ENCODE peak calls at places on chromosome 7, in five cellular contexts. V is neural progenitor cell; I is endothelial cell of umbilical vein; H is CD8-positive, alpha-beta memory T cell; C is sigmoid colon. J is an unnamed sample.

GRCh38 chr7:821688-822087 is 10.6 kb upstream of the SUN1 start:
- DNase-seq in V (no peak), I (no peak), H (no peak), C (peak; percentile 69), J (no peak)

GRCh38 chr7:96093435-96093834 is 228.5 kb downstream of the SLC25A13 start:
- DNase-seq in V (no peak), I (peak; percentile 78), H (no peak), C (no peak), J (peak; percentile 32)

GRCh38 chr7:64889686-64890162 is 13.3 kb upstream of the ZNF273 start:
- DNase-seq in V (no peak), I (no peak), H (no peak), C (no peak), J (no peak)

GRCh38 chr7:151313857-151314256 is 27.8 kb upstream of the NUB1 start:
- DNase-seq in V (no peak), I (no peak), H (no peak), C (peak; percentile 72), J (peak; percentile 88)

GRCh38 chr7:111678986-111679385 is 116.7 kb upstream of the IMMP2L start:
- DNase-seq in V (no peak), I (no peak), H (no peak), C (no peak), J (no peak)

GRCh38 chr7:25171071-25171470 is 46.0 kb upstream of the CYCS start:
- DNase-seq in V (no peak), I (no peak), H (no peak), C (no peak), J (peak; percentile 47)

GRCh38 chr7:106418526-106418925 is 133.7 kb upstream of the NAMPT start:
- DNase-seq in V (no peak), I (no peak), H (no peak), C (no peak), J (no peak)

GRCh38 chr7:154928136-154929005 is 74.6 kb downstream of the PAXIP1 start:
- DNase-seq in V (no peak), I (peak; percentile 99), H (peak; percentile 11), C (no peak), J (peak; percentile 51)

GRCh38 chr7:151897201-151897711 is 20.3 kb upstream of the PRKAG2 start:
- DNase-seq in V (peak; percentile 66), I (no peak), H (no peak), C (peak; percentile 53), J (no peak)

DNA sequence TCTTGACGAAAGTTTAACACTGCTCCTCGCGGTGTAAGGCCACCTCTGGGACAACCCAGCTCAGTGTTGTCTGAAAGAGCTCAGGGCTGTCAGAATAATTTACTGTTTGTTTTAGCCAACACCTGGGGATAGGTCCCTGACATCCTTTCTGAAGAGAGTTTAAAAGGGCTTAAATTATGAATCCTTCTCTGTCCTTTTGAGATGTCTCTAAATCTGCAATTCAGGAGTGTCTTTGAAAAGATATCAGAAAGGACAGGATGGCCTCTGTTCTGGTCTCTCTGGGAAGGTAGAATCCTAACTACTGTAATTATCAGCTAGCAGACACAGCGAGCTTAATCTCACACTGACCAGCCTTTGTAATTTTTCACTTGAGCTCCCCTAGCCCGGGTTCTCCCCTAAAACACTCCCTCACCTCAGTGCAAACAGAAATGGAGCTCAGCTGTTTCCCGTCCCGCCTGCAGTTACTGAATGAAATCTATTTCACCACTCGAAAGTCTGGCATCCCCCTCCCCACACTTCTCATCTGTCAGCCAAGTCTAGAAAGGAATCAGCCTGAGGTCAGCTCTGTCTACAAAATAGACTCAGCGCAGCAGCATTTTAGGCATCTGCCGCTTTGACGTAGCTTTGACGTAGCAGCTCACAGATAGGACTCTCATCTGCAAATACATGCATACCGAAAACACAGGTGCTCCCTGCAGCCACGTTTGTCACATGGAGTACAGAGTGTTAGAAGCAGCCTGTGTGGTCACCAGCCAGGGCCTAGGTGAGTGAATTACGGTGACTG is 4.8 kb downstream of the DYNC2I1 start:
- DNase-seq in V (peak; percentile 26), I (no peak), H (no peak), C (peak; percentile 52), J (no peak)
- H3K4me1 ChIP-seq in V (peaks cover 49% of the 10 kb centered on the region), I (peaks cover 16% of the 10 kb centered on the region), H (peaks cover 27% of the 10 kb centered on the region), C (peaks cover 29% of the 10 kb centered on the region), J (peaks cover 14% of the 10 kb centered on the region)

DNA sequence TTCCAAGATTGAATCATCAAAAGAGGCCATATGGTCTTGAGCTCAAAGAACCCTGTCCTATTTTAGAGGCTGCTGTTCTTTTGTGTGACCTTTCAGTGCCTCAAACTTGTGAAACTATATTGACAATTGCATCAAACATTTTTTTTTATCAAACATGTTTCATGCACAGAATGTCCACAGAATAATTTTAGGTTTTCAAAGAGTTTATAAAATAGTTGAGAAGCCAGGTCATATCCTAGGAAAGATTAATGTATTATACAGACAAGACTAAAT is 67.1 kb downstream of the CDK6 start:
- DNase-seq in V (no peak), I (no peak), H (no peak), C (no peak), J (no peak)
- H3K4me1 ChIP-seq in V (peaks cover 15% of the 10 kb centered on the region), I (peaks cover 14% of the 10 kb centered on the region), H (no peaks in the 10 kb centered on the region), C (peaks cover 44% of the 10 kb centered on the region), J (peaks cover 20% of the 10 kb centered on the region)

GRCh38 chr7:2355079-2356008 is 717 bp downstream of the EIF3B start:
- DNase-seq in V (peak; percentile 53), I (peak; percentile 37), H (no peak), C (no peak), J (no peak)
- H3K4me1 ChIP-seq in V (peaks cover 14% of the 10 kb centered on the region), I (peaks cover 13% of the 10 kb centered on the region), H (peaks cover 51% of the 10 kb centered on the region), C (peaks cover 53% of the 10 kb centered on the region), J (peaks cover 25% of the 10 kb centered on the region)

DNA sequence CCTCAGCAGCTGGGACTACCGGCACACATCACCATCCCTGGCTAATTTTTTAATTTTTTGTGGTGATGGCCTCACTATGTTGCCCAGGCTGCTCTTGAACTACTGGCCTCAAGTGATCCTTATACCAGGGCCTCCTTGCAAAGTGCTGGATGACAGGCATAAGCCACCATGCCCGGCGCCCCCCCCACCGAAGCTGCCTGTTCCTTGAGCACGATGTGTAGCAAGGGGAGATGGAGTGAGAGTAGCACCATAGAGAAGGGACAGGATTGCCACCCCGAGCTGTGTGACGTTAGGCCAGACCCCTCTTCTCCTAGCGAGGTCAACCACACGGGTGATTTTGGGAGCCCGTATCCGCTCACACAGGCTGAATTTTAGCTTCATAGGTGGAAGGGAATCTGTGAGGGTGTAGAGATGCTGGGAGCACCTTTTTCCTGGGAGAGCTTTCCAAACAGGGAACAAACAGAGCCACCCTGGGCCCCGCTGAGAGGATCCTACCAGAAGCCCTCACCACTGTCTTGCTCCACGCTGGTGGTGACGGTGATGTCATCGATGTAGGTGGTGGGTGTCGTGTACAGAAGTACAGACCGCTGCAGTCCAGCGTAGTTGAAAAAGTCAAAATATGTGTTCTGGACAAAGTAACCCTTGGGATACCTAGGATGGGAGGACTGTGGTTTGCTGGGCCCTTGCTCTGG is 3.0 kb downstream of the GUSB start:
- DNase-seq in V (no peak), I (no peak), H (no peak), C (no peak), J (no peak)
- H3K4me1 ChIP-seq in V (peaks cover 8% of the 10 kb centered on the region), I (peaks cover 6% of the 10 kb centered on the region), H (peaks cover 18% of the 10 kb centered on the region), C (peaks cover 25% of the 10 kb centered on the region), J (peaks cover 12% of the 10 kb centered on the region)

DNA sequence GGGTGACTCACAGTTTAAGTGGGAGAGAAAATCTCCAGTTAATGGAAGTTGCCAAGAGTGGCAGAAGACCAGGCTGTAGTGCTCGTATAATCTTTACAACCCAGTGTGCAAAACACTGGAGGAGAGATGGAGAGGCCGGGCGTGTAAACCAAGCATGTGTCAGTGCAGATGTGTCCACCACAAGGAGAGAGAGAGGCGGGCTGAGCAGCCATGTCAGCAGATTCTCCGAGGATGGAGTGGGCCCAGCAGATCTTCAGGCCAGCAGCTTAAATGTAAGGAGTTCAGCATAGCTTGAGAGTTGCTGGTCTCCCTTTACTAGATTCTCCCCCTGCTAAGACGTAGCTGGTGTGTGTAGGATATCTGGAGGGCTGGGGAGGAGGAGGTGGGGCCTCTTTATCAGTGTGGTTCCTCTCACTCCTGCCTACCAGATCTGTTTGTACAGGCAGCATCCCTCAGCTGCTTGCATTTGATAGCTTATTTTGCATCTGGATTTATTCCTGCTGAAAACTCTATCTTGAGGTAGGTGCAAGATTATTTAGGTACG is 13.7 kb downstream of the BPGM start:
- DNase-seq in V (no peak), I (no peak), H (no peak), C (no peak), J (no peak)
- H3K4me1 ChIP-seq in V (peaks cover 3% of the 10 kb centered on the region), I (peaks cover 40% of the 10 kb centered on the region), H (no peaks in the 10 kb centered on the region), C (no peaks in the 10 kb centered on the region), J (no peaks in the 10 kb centered on the region)

DNA sequence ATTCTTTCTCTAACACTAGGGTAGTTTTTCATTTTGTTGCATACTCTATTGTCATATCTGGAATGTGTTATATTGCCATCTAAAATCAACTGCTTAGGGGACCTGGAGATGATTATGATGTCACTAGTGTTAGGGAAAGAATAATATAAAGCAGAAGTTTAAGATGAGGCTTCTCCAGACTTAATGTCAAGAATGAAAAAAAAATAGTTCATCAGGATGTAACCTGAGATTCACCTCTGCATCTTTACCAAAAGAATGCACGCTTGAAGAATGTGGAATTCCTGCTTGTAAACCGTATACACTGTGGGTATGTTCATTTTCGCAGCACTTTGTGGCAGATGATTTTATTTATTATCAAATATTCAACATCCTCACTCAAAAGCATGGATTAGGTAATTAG is 184.6 kb downstream of the ST7 start:
- DNase-seq in V (no peak), I (no peak), H (no peak), C (no peak), J (no peak)
- H3K4me1 ChIP-seq in V (peaks cover 8% of the 10 kb centered on the region), I (peaks cover 19% of the 10 kb centered on the region), H (no peaks in the 10 kb centered on the region), C (peaks cover 1% of the 10 kb centered on the region), J (no peaks in the 10 kb centered on the region)

GRCh38 chr7:30080818-30081217 is 52.6 kb downstream of the PLEKHA8 start:
- DNase-seq in V (no peak), I (no peak), H (no peak), C (no peak), J (no peak)

GRCh38 chr7:30079880-30080279 is 51.7 kb downstream of the PLEKHA8 start:
- DNase-seq in V (no peak), I (no peak), H (no peak), C (no peak), J (no peak)

GRCh38 chr7:30074422-30075030 is 46.3 kb downstream of the PLEKHA8 start:
- DNase-seq in V (peak; percentile 31), I (peak; percentile 52), H (no peak), C (no peak), J (no peak)

DNA sequence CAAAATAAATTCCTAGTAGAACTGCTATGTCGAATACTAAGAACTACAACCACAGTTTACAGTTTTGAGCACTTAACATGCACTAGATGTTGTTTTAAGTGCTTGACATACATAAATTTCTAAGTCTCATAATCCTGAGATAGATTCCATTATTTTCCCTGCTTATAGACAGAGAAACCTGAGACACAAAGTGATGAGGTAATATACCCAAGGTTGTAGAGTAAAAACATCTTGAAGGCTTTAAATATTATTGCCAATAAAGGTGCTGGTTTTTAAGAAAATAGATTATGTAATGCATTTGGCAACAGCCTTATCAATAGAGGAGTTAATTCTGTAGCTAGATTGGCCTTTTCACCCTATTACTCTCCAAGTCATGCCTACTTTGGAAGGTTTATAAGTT is 48.2 kb downstream of the PLEKHA8 start:
- DNase-seq in V (no peak), I (no peak), H (no peak), C (no peak), J (no peak)
- H3K4me1 ChIP-seq in V (no peaks in the 10 kb centered on the region), I (no peaks in the 10 kb centered on the region), H (no peaks in the 10 kb centered on the region), C (no peaks in the 10 kb centered on the region), J (no peaks in the 10 kb centered on the region)

GRCh38 chr7:33195264-33195663 is 65.9 kb downstream of the BBS9 start:
- DNase-seq in V (no peak), I (no peak), H (no peak), C (no peak), J (no peak)

GRCh38 chr7:33191326-33191725 is 62.0 kb downstream of the BBS9 start:
- DNase-seq in V (no peak), I (no peak), H (no peak), C (no peak), J (no peak)

GRCh38 chr7:33190688-33191304 is 61.4 kb downstream of the BBS9 start:
- DNase-seq in V (no peak), I (no peak), H (no peak), C (no peak), J (no peak)

GRCh38 chr7:33192695-33193291 is 63.4 kb downstream of the BBS9 start:
- DNase-seq in V (no peak), I (no peak), H (no peak), C (no peak), J (no peak)

GRCh38 chr7:33193308-33193864 is 64.0 kb downstream of the BBS9 start:
- DNase-seq in V (no peak), I (no peak), H (no peak), C (no peak), J (no peak)
- H3K4me1 ChIP-seq in V (no peaks in the 10 kb centered on the region), I (no peaks in the 10 kb centered on the region), H (peaks cover 5% of the 10 kb centered on the region), C (no peaks in the 10 kb centered on the region), J (no peaks in the 10 kb centered on the region)

J was measured in adrenal gland.